ENCODE peak calls at places on chromosomes 11 and 22, in five cellular contexts. U, O, N, K and A are unnamed samples. For H3K9me3, the result is how much of the 10 kb centered on the place peaks cover.

GRCh38 chr11:31809857-31810778 is 1.0 kb downstream of the PAX6 start:
- DNase-seq in U (no peak), O (peak), N (no peak), K (peak), A (no peak)

GRCh38 chr11:120578591-120579154 is 67.1 kb downstream of the GRIK4 start:
- DNase-seq in U (no peak), O (no peak), N (no peak), K (no peak), A (no peak)

GRCh38 chr22:44393066-44393465 is 80.3 kb upstream of the SHISAL1 start:
- DNase-seq in U (no peak), O (no peak), N (no peak), K (no peak), A (peak)

GRCh38 chr22:42879371-42880021 is 22.4 kb upstream of the ARFGAP3 start:
- DNase-seq in U (no peak), O (no peak), N (no peak), K (no peak), A (no peak)

GRCh38 chr22:37121887-37122591 is 12.5 kb upstream of the TMPRSS6 start:
- DNase-seq in U (no peak), O (peak), N (no peak), K (no peak), A (no peak)

GRCh38 chr11:111325259-111325658 is 26.9 kb downstream of the POU2AF3 start:
- DNase-seq in U (no peak), O (no peak), N (no peak), K (no peak), A (peak)

GRCh38 chr22:39658367-39658766 is 87.8 kb downstream of the CACNA1I start:
- DNase-seq in U (no peak), O (no peak), N (no peak), K (no peak), A (no peak)

GRCh38 chr22:46069518-46070214 is 80.7 kb upstream of the PPARA start:
- DNase-seq in U (peak), O (peak), N (no peak), K (no peak), A (peak)

GRCh38 chr22:23538502-23538860 is 41.6 kb downstream of the IGLL1 start:
- DNase-seq in U (no peak), O (no peak), N (no peak), K (no peak), A (no peak)

GRCh38 chr11:88151866-88152265 is 23.4 kb downstream of the RAB38 start:
- DNase-seq in U (no peak), O (no peak), N (no peak), K (no peak), A (no peak)

GRCh38 chr11:109865558-109866186 is 227.5 kb upstream of the ZC3H12C start:
- DNase-seq in U (no peak), O (peak), N (no peak), K (no peak), A (no peak)

GRCh38 chr11:104728927-104729326 is 169.3 kb downstream of the CASP12 start:
- DNase-seq in U (no peak), O (no peak), N (no peak), K (no peak), A (no peak)

GRCh38 chr11:78138694-78139421 is 568 bp downstream of the ALG8 start:
- DNase-seq in U (no peak), O (peak), N (no peak), K (no peak), A (no peak)

GRCh38 chr11:118870396-118871343 is 13.0 kb upstream of the CXCR5 start:
- DNase-seq in U (peak), O (no peak), N (no peak), K (peak), A (peak)

GRCh38 chr11:27699242-27699925 is 871 bp downstream of the BDNF start:
- DNase-seq in U (no peak), O (peak), N (no peak), K (peak), A (no peak)

GRCh38 chr22:35299217-35299716 is 427 bp upstream of the TOM1 start:
- DNase-seq in U (no peak), O (no peak), N (no peak), K (no peak), A (no peak)

GRCh38 chr11:122717264-122717867 is 61.8 kb downstream of the UBASH3B start:
- DNase-seq in U (no peak), O (no peak), N (no peak), K (no peak), A (no peak)

GRCh38 chr22:45684752-45685359 is 13.2 kb downstream of the ATXN10 start:
- DNase-seq in U (no peak), O (no peak), N (no peak), K (no peak), A (no peak)

GRCh38 chr11:94933225-94934130 is 39.9 kb downstream of the CWC15 start:
- DNase-seq in U (peak), O (peak), N (no peak), K (no peak), A (peak)

GRCh38 chr11:57567512-57568329 is at the start of gene UBE2L6:
- DNase-seq in U (no peak), O (no peak), N (no peak), K (peak), A (peak)

GRCh38 chr11:2653930-2654739 is 45.7 kb downstream of the KCNQ1OT1 start:
- DNase-seq in U (no peak), O (no peak), N (no peak), K (no peak), A (peak)

GRCh38 chr11:2651826-2652237 is 48.0 kb downstream of the KCNQ1OT1 start:
- DNase-seq in U (no peak), O (no peak), N (no peak), K (no peak), A (peak)

GRCh38 chr11:2652857-2653643 is 46.7 kb downstream of the KCNQ1OT1 start:
- DNase-seq in U (no peak), O (no peak), N (no peak), K (no peak), A (no peak)

GRCh38 chr11:2651054-2651617 is 48.7 kb downstream of the KCNQ1OT1 start:
- DNase-seq in U (no peak), O (no peak), N (no peak), K (no peak), A (no peak)

GRCh38 chr11:2652362-2652761 is 47.4 kb downstream of the KCNQ1OT1 start:
- DNase-seq in U (no peak), O (no peak), N (no peak), K (no peak), A (no peak)
- H3K9me3 ChIP-seq in U (under half), O (under half), N (under half), K (under half), A (under half)

GRCh38 chr11:125797641-125798040 is 9.7 kb downstream of the PATE3 start:
- DNase-seq in U (no peak), O (no peak), N (peak), K (no peak), A (no peak)
- H3K9me3 ChIP-seq in U (under half), O (under half), N (under half), K (under half), A (under half)

DNA sequence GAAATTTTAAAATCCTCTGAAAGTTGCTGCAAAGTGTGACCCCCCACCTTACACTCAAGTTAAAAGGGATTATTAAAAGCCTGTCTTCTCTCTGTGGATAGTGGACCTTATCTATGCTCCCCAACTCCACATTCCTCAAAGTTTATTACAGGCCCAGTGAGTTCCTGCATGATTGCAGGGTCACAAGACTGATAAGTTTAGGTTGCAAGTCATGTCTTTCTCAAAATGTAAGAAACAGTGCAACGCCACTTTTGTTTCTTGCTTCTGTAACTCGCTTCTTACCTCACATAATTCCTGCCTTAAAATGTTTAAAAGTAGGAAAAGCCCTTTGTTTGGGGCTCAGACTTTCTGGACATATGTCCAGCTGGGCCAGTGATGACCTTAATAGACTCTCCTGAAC is 38.4 kb upstream of the GLYAT start:
- DNase-seq in U (no peak), O (no peak), N (no peak), K (no peak), A (no peak)
- H3K9me3 ChIP-seq in U (under half), O (under half), N (under half), K (under half), A (under half)

DNA sequence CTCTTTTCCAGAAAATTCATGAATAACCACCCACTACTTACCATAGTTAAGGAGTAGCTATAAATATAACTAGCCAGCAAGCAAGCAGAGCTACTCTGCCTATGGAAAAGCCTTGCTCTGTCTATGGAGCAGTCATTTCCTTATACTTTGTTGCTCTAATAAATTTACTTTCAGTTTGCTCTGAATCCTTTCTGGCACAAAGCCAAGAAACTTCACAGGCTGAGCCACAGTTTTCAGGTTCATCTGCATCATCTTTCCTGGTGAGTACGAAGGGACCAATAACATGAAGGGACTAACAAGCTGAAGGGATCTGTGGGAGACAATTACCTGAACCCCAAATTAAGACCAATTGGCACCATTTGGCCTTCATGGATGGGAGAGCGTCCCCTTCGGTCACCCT is 4.6 kb downstream of the OR4C45 start:
- DNase-seq in U (no peak), O (no peak), N (no peak), K (no peak), A (no peak)
- H3K9me3 ChIP-seq in U (under half), O (under half), N (under half), K (under half), A (under half)

GRCh38 chr11:64715756-64716470 is 7.1 kb downstream of the NRXN2 start:
- DNase-seq in U (no peak), O (no peak), N (no peak), K (no peak), A (no peak)

GRCh38 chr11:64718084-64718779 is 4.8 kb downstream of the NRXN2 start:
- DNase-seq in U (no peak), O (no peak), N (no peak), K (no peak), A (no peak)

GRCh38 chr11:64717268-64717578 is 5.8 kb downstream of the NRXN2 start:
- DNase-seq in U (no peak), O (no peak), N (no peak), K (no peak), A (no peak)

GRCh38 chr11:64714664-64715063 is 8.3 kb downstream of the NRXN2 start:
- DNase-seq in U (no peak), O (no peak), N (no peak), K (no peak), A (no peak)

GRCh38 chr11:64716471-64717267 is 6.3 kb downstream of the NRXN2 start:
- DNase-seq in U (no peak), O (no peak), N (no peak), K (no peak), A (no peak)
- H3K9me3 ChIP-seq in U (under half), O (under half), N (under half), K (under half), A (under half)

GRCh38 chr22:48240165-48240934 is 1477.9 kb downstream of the TBC1D22A start:
- DNase-seq in U (no peak), O (no peak), N (no peak), K (no peak), A (no peak)

GRCh38 chr22:48240935-48241230 is 1478.4 kb downstream of the TBC1D22A start:
- DNase-seq in U (no peak), O (no peak), N (no peak), K (no peak), A (no peak)

GRCh38 chr22:48244388-48245118 is 1482.1 kb downstream of the TBC1D22A start:
- DNase-seq in U (no peak), O (no peak), N (no peak), K (no peak), A (no peak)

GRCh38 chr22:48241658-48242057 is 1479.2 kb downstream of the TBC1D22A start:
- DNase-seq in U (no peak), O (no peak), N (no peak), K (no peak), A (no peak)

DNA sequence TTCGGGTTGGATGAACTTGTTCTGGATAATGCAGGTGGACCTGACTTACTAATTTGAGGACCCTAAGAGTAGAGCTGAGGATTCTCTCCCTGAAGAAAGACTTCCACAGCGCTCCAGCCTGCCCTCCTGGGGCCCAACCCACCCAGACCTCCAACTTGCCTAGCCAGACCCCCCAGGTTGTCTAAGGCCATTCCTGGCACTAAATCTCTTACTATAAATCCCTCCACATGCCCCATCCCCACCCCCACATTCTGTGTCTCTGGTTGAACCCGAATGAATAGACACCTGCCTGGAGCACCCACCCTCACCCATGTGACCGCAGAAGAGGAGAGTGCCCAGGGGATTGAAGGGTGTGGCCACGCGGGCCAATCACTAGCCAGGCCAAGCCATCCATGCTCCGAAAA is 1480.0 kb downstream of the TBC1D22A start:
- DNase-seq in U (no peak), O (no peak), N (no peak), K (no peak), A (no peak)
- H3K9me3 ChIP-seq in U (under half), O (under half), N (under half), K (under half), A (under half)

GRCh38 chr22:48538291-48538820 is 1289.3 kb downstream of the BRD1 start:
- DNase-seq in U (no peak), O (no peak), N (no peak), K (no peak), A (no peak)
- H3K9me3 ChIP-seq in U (under half), O (under half), N (under half), K (under half), A (under half)

GRCh38 chr11:134637091-134638015 is 225.3 kb upstream of the B3GAT1 start:
- DNase-seq in U (no peak), O (no peak), N (no peak), K (no peak), A (no peak)

GRCh38 chr11:134636071-134636470 is 224.0 kb upstream of the B3GAT1 start:
- DNase-seq in U (no peak), O (no peak), N (no peak), K (no peak), A (no peak)

GRCh38 chr11:134640971-134641968 is 229.2 kb upstream of the B3GAT1 start:
- DNase-seq in U (no peak), O (no peak), N (no peak), K (no peak), A (no peak)

GRCh38 chr11:134639586-134640330 is 227.7 kb upstream of the B3GAT1 start:
- DNase-seq in U (no peak), O (no peak), N (no peak), K (no peak), A (no peak)

DNA sequence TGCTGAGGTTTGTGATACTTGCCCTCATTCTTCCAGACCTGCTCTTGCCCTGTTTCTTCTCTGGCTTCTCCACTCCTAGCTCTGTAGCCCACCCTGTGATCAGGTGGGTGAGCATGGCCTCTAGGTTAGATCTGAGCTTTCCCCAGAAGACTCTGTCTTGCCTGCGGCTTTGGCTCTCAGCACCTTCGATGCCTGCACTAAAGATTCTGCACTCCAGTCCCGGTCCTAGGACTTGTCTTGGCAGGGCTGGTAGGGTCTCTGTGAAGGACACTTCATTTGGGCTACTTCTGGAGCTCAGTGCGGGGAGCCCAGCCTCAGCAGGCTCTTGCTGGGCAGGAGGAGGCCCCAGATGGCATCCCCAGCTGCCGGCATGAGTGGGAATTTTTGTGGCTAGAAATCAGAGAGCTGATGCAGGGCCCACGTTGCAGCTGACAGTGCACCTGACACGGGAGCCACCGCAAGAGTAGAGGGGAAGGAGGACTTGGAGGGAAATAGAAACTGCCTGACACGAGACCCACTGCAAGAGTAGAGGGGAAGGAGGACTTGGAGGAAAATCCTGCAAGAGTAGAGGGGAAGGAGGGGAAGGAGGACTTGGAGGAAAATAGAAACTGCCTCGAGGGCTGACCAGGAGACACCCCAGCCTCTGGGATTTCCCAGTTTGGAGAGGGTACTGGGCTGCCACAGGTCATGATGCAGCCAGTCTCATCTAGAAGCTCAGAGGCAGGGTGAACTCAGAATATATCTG is 226.9 kb upstream of the B3GAT1 start:
- DNase-seq in U (no peak), O (no peak), N (no peak), K (no peak), A (no peak)
- H3K9me3 ChIP-seq in U (under half), O (under half), N (under half), K (under half), A (under half)

GRCh38 chr11:134640536-134640935 is 228.5 kb upstream of the B3GAT1 start:
- DNase-seq in U (no peak), O (no peak), N (no peak), K (no peak), A (no peak)
- H3K9me3 ChIP-seq in U (under half), O (under half), N (under half), K (under half), A (under half)